ENCODE peak calls at places on chromosomes 11 and 22, in seven cellular contexts. P is NCI-H2029, H is anterior cingulate cortex, Z is GOT3, E is neural progenitor cell, X is glutamatergic neuron, B is HFF-Myc. C is an unnamed sample.

GRCh38 chr11:127485541-127485940 is 485.0 kb upstream of the KIRREL3 start:
- DNase-seq in P (no peak), H (no peak), Z (no peak), E (no peak), X (no peak), B (no peak), C (no peak)

GRCh38 chr22:20494978-20495860 is at the start of gene KLHL22:
- DNase-seq in P (no peak), H (no peak), Z (no peak), E (no peak), X (no peak), B (no peak), C (peak; percentile 88)

GRCh38 chr11:64560139-64560771 is 30.8 kb upstream of the SLC22A12 start:
- DNase-seq in P (no peak), H (no peak), Z (no peak), E (no peak), X (no peak), B (no peak), C (no peak)

GRCh38 chr22:32444068-32444467 is 20.2 kb downstream of the BPIFC start:
- DNase-seq in P (no peak), H (no peak), Z (no peak), E (peak; percentile 45), X (no peak), B (no peak), C (peak; percentile 17)

GRCh38 chr22:33898121-33898520 is 22.2 kb downstream of the LARGE1 start:
- DNase-seq in P (no peak), H (no peak), Z (no peak), E (no peak), X (no peak), B (no peak), C (no peak)

GRCh38 chr11:134643519-134644042 is 231.5 kb upstream of the B3GAT1 start:
- DNase-seq in P (no peak), H (no peak), Z (no peak), E (no peak), X (no peak), B (no peak), C (peak; percentile 66)

GRCh38 chr22:45863981-45864751 is 112.8 kb downstream of the WNT7B start:
- DNase-seq in P (peak; percentile 83), H (peak; percentile 39), Z (no peak), E (peak; percentile 80), X (peak; percentile 91), B (peak; percentile 14), C (peak; percentile 87)

GRCh38 chr22:21942407-21942895 is 10.2 kb downstream of the PPM1F start:
- DNase-seq in P (no peak), H (no peak), Z (peak; percentile 33), E (no peak), X (no peak), B (peak; percentile 57), C (no peak)

GRCh38 chr11:103587951-103588788 is 448.3 kb upstream of the DDI1 start:
- DNase-seq in P (peak; percentile 26), H (no peak), Z (no peak), E (no peak), X (no peak), B (no peak), C (no peak)

GRCh38 chr11:117095301-117096139 is 2.7 kb downstream of the SIK3 start:
- DNase-seq in P (no peak), H (no peak), Z (no peak), E (no peak), X (no peak), B (peak; percentile 56), C (no peak)

GRCh38 chr11:11532574-11532973 is 89.2 kb downstream of the GALNT18 start:
- DNase-seq in P (peak; percentile 57), H (no peak), Z (no peak), E (no peak), X (no peak), B (no peak), C (no peak)

GRCh38 chr11:44338031-44338430 is 28.1 kb upstream of the ALX4 start:
- DNase-seq in P (no peak), H (no peak), Z (no peak), E (no peak), X (no peak), B (no peak), C (no peak)

GRCh38 chr11:66547662-66548009 is 933 bp downstream of the ACTN3 start:
- DNase-seq in P (no peak), H (no peak), Z (no peak), E (peak; percentile 88), X (peak; percentile 32), B (no peak), C (no peak)